ENCODE peak calls at places on chromosomes 11 and 22, in ten cellular contexts. R is cardiac fibroblast; Q is astrocyte of the spinal cord; Y is HEK293T; F is nephron progenitor cell; I is lung; K is activated naive CD4-positive, alpha-beta T cell treated with anti-CD3 and anti-CD28 coated beads for 36 hours; C is CD4-positive, CD25-positive, alpha-beta regulatory T cell; V is kidney; X is lower lobe of right lung. E is an unnamed sample.

GRCh38 chr11:59501931-59502330 is 1.4 kb upstream of the OR4D11 start:
- DNase-seq in R (no peak), Q (no peak), Y (no peak), F (no peak), I (no peak), K (no peak), C (no peak), V (no peak), X (no peak), E (no peak)

GRCh38 chr11:61141601-61142028 is 19.6 kb downstream of the VPS37C start:
- DNase-seq in R (no peak), Q (no peak), Y (no peak), F (no peak), I (no peak), K (no peak), C (no peak), V (peak), X (no peak), E (peak)

GRCh38 chr11:131987703-131988102 is 617.3 kb downstream of the NTM start:
- DNase-seq in R (no peak), Q (no peak), Y (no peak), F (no peak), I (no peak), K (no peak), C (no peak), V (no peak), X (no peak), E (no peak)

GRCh38 chr11:5115339-5115738 is 22.8 kb downstream of the OR52A5 start:
- DNase-seq in R (no peak), Q (no peak), Y (no peak), F (no peak), I (no peak), K (no peak), C (no peak), V (no peak), X (no peak), E (no peak)

GRCh38 chr22:23744001-23744400 is 6.9 kb downstream of the ZNF70 start:
- DNase-seq in R (no peak), Q (no peak), Y (no peak), F (no peak), I (no peak), K (no peak), C (no peak), V (no peak), X (no peak), E (no peak)

GRCh38 chr22:27129266-27129665 is 471.9 kb downstream of the MIAT start:
- DNase-seq in R (peak), Q (no peak), Y (no peak), F (no peak), I (no peak), K (no peak), C (no peak), V (no peak), X (no peak), E (no peak)

GRCh38 chr11:19820100-19820499 is 107.5 kb downstream of the NAV2 start:
- DNase-seq in R (no peak), Q (peak), Y (no peak), F (no peak), I (peak), K (no peak), C (no peak), V (no peak), X (peak), E (no peak)

GRCh38 chr11:68889948-68890446 is 13.6 kb downstream of the MRPL21 start:
- DNase-seq in R (peak), Q (peak), Y (peak), F (peak), I (no peak), K (no peak), C (no peak), V (no peak), X (no peak), E (no peak)

GRCh38 chr11:46141597-46141996 is 20.3 kb upstream of the PHF21A start:
- DNase-seq in R (no peak), Q (no peak), Y (no peak), F (no peak), I (no peak), K (no peak), C (no peak), V (no peak), X (no peak), E (no peak)

GRCh38 chr11:67082071-67082791 is 25.6 kb downstream of the RHOD start:
- DNase-seq in R (no peak), Q (no peak), Y (no peak), F (no peak), I (no peak), K (peak), C (peak), V (no peak), X (no peak), E (peak)

GRCh38 chr11:70268526-70268925 is 2.0 kb upstream of the PPFIA1 start:
- DNase-seq in R (no peak), Q (no peak), Y (no peak), F (no peak), I (no peak), K (no peak), C (no peak), V (peak), X (no peak), E (no peak)

GRCh38 chr11:27312110-27312509 is 50.9 kb downstream of the CCDC34 start:
- DNase-seq in R (no peak), Q (no peak), Y (no peak), F (no peak), I (no peak), K (no peak), C (no peak), V (no peak), X (no peak), E (no peak)

GRCh38 chr11:119101367-119101758 is 290 bp downstream of the DPAGT1 start:
- DNase-seq in R (no peak), Q (no peak), Y (no peak), F (peak), I (no peak), K (peak), C (no peak), V (no peak), X (no peak), E (no peak)

GRCh38 chr11:111378773-111379499 is at the start of gene POU2AF1:
- DNase-seq in R (peak), Q (peak), Y (no peak), F (no peak), I (no peak), K (peak), C (peak), V (peak), X (no peak), E (no peak)

GRCh38 chr11:11636671-11637070 is 14.9 kb upstream of the GALNT18 start:
- DNase-seq in R (no peak), Q (no peak), Y (no peak), F (no peak), I (no peak), K (no peak), C (no peak), V (no peak), X (no peak), E (no peak)

GRCh38 chr11:39541945-39542351 is 1917.5 kb downstream of the LRRC4C start:
- DNase-seq in R (no peak), Q (no peak), Y (no peak), F (no peak), I (no peak), K (no peak), C (no peak), V (peak), X (no peak), E (no peak)

GRCh38 chr11:130908770-130909625 is 7.3 kb downstream of the SNX19 start:
- DNase-seq in R (peak), Q (peak), Y (no peak), F (no peak), I (no peak), K (no peak), C (no peak), V (no peak), X (no peak), E (no peak)

GRCh38 chr22:19843107-19843856 is 11.4 kb downstream of the GNB1L start:
- DNase-seq in R (no peak), Q (no peak), Y (no peak), F (no peak), I (no peak), K (no peak), C (no peak), V (peak), X (no peak), E (no peak)